ENCODE peak calls at places on chromosome 20, in seven cellular contexts. X is HS-5, H is left cardiac atrium, T is heart right ventricle, E is posterior cingulate gyrus, N is AG09309, S is left colon. B is an unnamed sample.

GRCh38 chr20:58808296-58809046 is 42.2 kb downstream of the GNAS-AS1 start:
- DNase-seq in T (no peak), N (no peak), H (no peak), E (no peak), X (no peak), S (no peak), B (no peak)

GRCh38 chr20:10786678-10787077 is 112.9 kb upstream of the JAG1 start:
- DNase-seq in X (no peak), H (no peak), S (no peak), T (no peak), E (no peak), N (no peak), B (no peak)

GRCh38 chr20:41654884-41655283 is 36.7 kb upstream of the CHD6 start:
- DNase-seq in H (no peak), S (peak), E (no peak), N (no peak), T (no peak), X (no peak), B (no peak)

GRCh38 chr20:35297153-35297552 is 4.9 kb upstream of the FAM83C start:
- DNase-seq in E (no peak), N (no peak), T (no peak), S (no peak), X (no peak), H (no peak), B (no peak)

GRCh38 chr20:37521091-37521771 is at the start of gene NNAT:
- DNase-seq in X (no peak), N (no peak), S (no peak), H (no peak), T (no peak), E (no peak), B (no peak)

GRCh38 chr20:1323830-1324597 is 4.9 kb downstream of the SDCBP2 start:
- DNase-seq in X (no peak), N (no peak), E (no peak), S (no peak), H (peak), T (no peak), B (no peak)

GRCh38 chr20:24149175-24149574 is 160.6 kb upstream of the GGTLC1 start:
- DNase-seq in E (no peak), T (no peak), H (no peak), N (no peak), S (no peak), X (no peak), B (no peak)

GRCh38 chr20:34390769-34391447 is 27.8 kb downstream of the ITCH start:
- DNase-seq in N (peak), S (peak), H (peak), E (no peak), T (no peak), X (peak), B (no peak)

GRCh38 chr20:18879262-18879661 is 65.7 kb downstream of the SCP2D1 start:
- DNase-seq in H (no peak), T (no peak), S (no peak), E (no peak), N (no peak), X (no peak), B (no peak)

GRCh38 chr20:22098451-22098850 is 393.0 kb downstream of the PAX1 start:
- DNase-seq in T (no peak), X (no peak), S (no peak), N (no peak), E (no peak), H (no peak), B (no peak)

GRCh38 chr20:420169-420620 is 12.1 kb downstream of the RBCK1 start:
- DNase-seq in T (no peak), X (no peak), N (no peak), H (no peak), S (peak), E (no peak), B (no peak)

GRCh38 chr20:43752051-43752360 is 25.2 kb upstream of the GTSF1L start:
- DNase-seq in E (no peak), S (no peak), N (no peak), H (no peak), X (no peak), T (no peak), B (no peak)

GRCh38 chr20:37522258-37523011 is 1.4 kb downstream of the NNAT start:
- DNase-seq in X (no peak), N (no peak), S (peak), H (peak), E (no peak), T (peak), B (no peak)

GRCh38 chr20:49323622-49324238 is 45.9 kb upstream of the ZNFX1 start:
- DNase-seq in T (no peak), S (no peak), H (peak), N (peak), X (peak), E (no peak), B (peak)

GRCh38 chr20:31717478-31717946 is 5.2 kb downstream of the BCL2L1 start:
- DNase-seq in E (no peak), S (no peak), H (no peak), X (no peak), T (no peak), N (no peak), B (no peak)

GRCh38 chr20:3330046-3330741 is 77.3 kb downstream of the DNAAF9 start:
- DNase-seq in X (peak), S (no peak), H (no peak), E (no peak), T (no peak), N (peak), B (no peak)

B was measured in H54.